ENCODE peak calls at places on chromosomes 16 and 17, in nine cellular contexts. M is kidney glomerular epithelial cell, Z is NCI-H460, U is activated B cell treated with CpG ODN at 0.5 μM for 24 hours, Q is C1 segment of cervical spinal cord, Y is islet precursor cell, P is NCI-H2107, D is EH, F is GM12864. N is an unnamed sample.

GRCh38 chr17:1229354-1229890 is 40.8 kb upstream of the BHLHA9 start:
- DNase-seq in D (no peak), F (no peak), Y (no peak), Z (no peak), U (peak; percentile 80), P (no peak), M (no peak), Q (no peak), N (no peak)

GRCh38 chr16:24635900-24636610 is 93.4 kb upstream of the TNRC6A start:
- DNase-seq in Y (no peak), M (peak; percentile 76), P (no peak), D (peak; percentile 96), Q (peak; percentile 29), F (no peak), U (no peak), Z (peak; percentile 66), N (peak; percentile 88)

GRCh38 chr17:70110443-70110880 is 35.4 kb downstream of the KCNJ16 start:
- DNase-seq in D (no peak), M (peak; percentile 94), Q (no peak), U (no peak), F (no peak), P (no peak), Z (no peak), Y (no peak), N (no peak)

GRCh38 chr17:82204831-82205719 is 7.6 kb downstream of the CCDC57 start:
- DNase-seq in U (no peak), D (peak; percentile 87), Y (no peak), Z (no peak), F (no peak), P (peak; percentile 74), Q (no peak), M (peak; percentile 67), N (no peak)

GRCh38 chr16:84774810-84775209 is 45.0 kb upstream of the CRISPLD2 start:
- DNase-seq in F (no peak), U (no peak), Y (peak; percentile 28), Z (no peak), D (peak; percentile 84), Q (no peak), M (no peak), P (no peak), N (peak; percentile 37)

GRCh38 chr17:77750427-77751043 is 208.0 kb upstream of the TNRC6C start:
- DNase-seq in P (no peak), D (no peak), Z (no peak), Y (peak; percentile 48), M (no peak), F (no peak), Q (no peak), U (no peak), N (no peak)

GRCh38 chr17:5065227-5065744 is 13.0 kb upstream of the ZFP3 start:
- DNase-seq in M (no peak), D (peak; percentile 41), Q (no peak), P (no peak), Z (no peak), U (no peak), Y (no peak), F (no peak), N (no peak)

GRCh38 chr16:47150067-47150466 is 6.3 kb upstream of the NETO2 start:
- DNase-seq in P (no peak), F (no peak), U (no peak), D (no peak), Q (no peak), Y (no peak), Z (no peak), M (no peak), N (no peak)

GRCh38 chr17:74051348-74051747 is 152.1 kb upstream of the RPL38 start:
- DNase-seq in P (no peak), F (no peak), M (no peak), Q (no peak), Z (no peak), U (no peak), D (no peak), Y (no peak), N (no peak)

GRCh38 chr16:89357460-89357859 is 132.9 kb downstream of the ANKRD11 start:
- DNase-seq in Q (no peak), M (no peak), P (no peak), D (no peak), Y (peak; percentile 87), F (no peak), U (no peak), Z (no peak), N (peak; percentile 63)

GRCh38 chr17:50270430-50271172 is 3.7 kb upstream of the TMEM92 start:
- DNase-seq in P (no peak), Z (no peak), U (peak; percentile 14), Q (no peak), M (no peak), Y (peak; percentile 80), F (no peak), D (peak; percentile 92), N (no peak)

GRCh38 chr17:65787503-65787902 is 226.1 kb upstream of the AXIN2 start:
- DNase-seq in M (no peak), F (no peak), U (no peak), D (no peak), Z (no peak), Y (no peak), Q (no peak), P (no peak), N (no peak)

GRCh38 chr17:78265121-78265520 is 33.7 kb downstream of the TMEM235 start:
- DNase-seq in F (no peak), P (no peak), Y (no peak), Q (no peak), Z (no peak), M (no peak), U (no peak), D (no peak), N (no peak)

GRCh38 chr17:26782153-26782552 is 511.8 kb upstream of the WSB1 start:
- DNase-seq in Q (no peak), F (no peak), M (no peak), D (no peak), U (no peak), Z (no peak), P (no peak), Y (no peak), N (peak; percentile 55)

GRCh38 chr17:47957591-47958490 is at the start of gene PRR15L:
- DNase-seq in M (peak; percentile 5), U (no peak), D (no peak), Y (no peak), F (no peak), Q (no peak), Z (no peak), P (peak; percentile 92), N (no peak)

GRCh38 chr16:15518412-15519351 is 84.3 kb downstream of the BMERB1 start:
- DNase-seq in Y (no peak), D (peak; percentile 78), U (no peak), Z (no peak), P (no peak), Q (no peak), F (no peak), M (peak; percentile 77), N (peak; percentile 20)

GRCh38 chr16:60110531-60110930 is 1376.4 kb upstream of the GOT2 start:
- DNase-seq in Q (no peak), Z (no peak), Y (no peak), F (no peak), P (no peak), U (no peak), D (peak; percentile 54), M (no peak), N (no peak)

GRCh38 chr17:73506470-73507435 is 137.5 kb downstream of the SDK2 start:
- DNase-seq in P (no peak), D (no peak), Y (peak; percentile 76), F (no peak), M (no peak), U (no peak), Z (no peak), Q (no peak), N (no peak)

GRCh38 chr16:26027060-26027459 is 335.3 kb downstream of the HS3ST4 start:
- DNase-seq in Z (no peak), P (no peak), M (no peak), Q (no peak), D (no peak), F (no peak), Y (no peak), U (no peak), N (no peak)